ENCODE peak calls at places on chromosomes 2 and 18, in six cellular contexts. One of them, this sample, is unnamed.

GRCh38 chr2:239855863-239856587 is 169.1 kb downstream of the NDUFA10 start:
- DNase-seq in HFFc6: no peak
- DNase-seq in glutamatergic neuron: no peak
- DNase-seq in WTC11: no peak
- DNase-seq in Calu3: no peak
- DNase-seq in H9: no peak
- DNase-seq in this sample: no peak

GRCh38 chr2:43136862-43137261 is 89.5 kb downstream of the ZFP36L2 start:
- DNase-seq in glutamatergic neuron: peak; percentile 3
- DNase-seq in WTC11: no peak
- DNase-seq in H9: no peak
- DNase-seq in Calu3: no peak
- DNase-seq in HFFc6: no peak
- DNase-seq in this sample: no peak

GRCh38 chr2:29921560-29921915 is at the start of gene ALK:
- DNase-seq in H9: peak; percentile 98
- DNase-seq in HFFc6: peak; percentile 55
- DNase-seq in WTC11: peak; percentile 97
- DNase-seq in glutamatergic neuron: peak; percentile 96
- DNase-seq in Calu3: peak; percentile 75
- DNase-seq in this sample: peak; percentile 26

GRCh38 chr2:213669657-213670056 is 385.4 kb downstream of the SPAG16 start:
- DNase-seq in HFFc6: no peak
- DNase-seq in H9: no peak
- DNase-seq in glutamatergic neuron: no peak
- DNase-seq in Calu3: no peak
- DNase-seq in WTC11: no peak
- DNase-seq in this sample: no peak

GRCh38 chr2:136130511-136130910 is 12.6 kb upstream of the CXCR4 start:
- DNase-seq in WTC11: no peak
- DNase-seq in Calu3: no peak
- DNase-seq in H9: no peak
- DNase-seq in glutamatergic neuron: no peak
- DNase-seq in HFFc6: no peak
- DNase-seq in this sample: no peak

GRCh38 chr2:197092431-197092830 is 165.9 kb upstream of the PGAP1 start:
- DNase-seq in WTC11: no peak
- DNase-seq in HFFc6: peak; percentile 44
- DNase-seq in glutamatergic neuron: no peak
- DNase-seq in H9: no peak
- DNase-seq in Calu3: no peak
- DNase-seq in this sample: peak; percentile 47

GRCh38 chr2:15734871-15735737 is 143.4 kb downstream of the DDX1 start:
- DNase-seq in Calu3: no peak
- DNase-seq in H9: peak; percentile 8
- DNase-seq in glutamatergic neuron: no peak
- DNase-seq in HFFc6: no peak
- DNase-seq in WTC11: no peak
- DNase-seq in this sample: no peak

GRCh38 chr18:12703714-12704113 is 872 bp downstream of the PSMG2 start:
- DNase-seq in H9: no peak
- DNase-seq in glutamatergic neuron: no peak
- DNase-seq in HFFc6: peak; percentile 35
- DNase-seq in Calu3: no peak
- DNase-seq in WTC11: no peak
- DNase-seq in this sample: peak; percentile 0

GRCh38 chr2:147211484-147211883 is 633.3 kb upstream of the ACVR2A start:
- DNase-seq in WTC11: no peak
- DNase-seq in HFFc6: no peak
- DNase-seq in Calu3: no peak
- DNase-seq in H9: no peak
- DNase-seq in glutamatergic neuron: no peak
- DNase-seq in this sample: no peak

GRCh38 chr2:66938471-66938967 is 458.6 kb upstream of the ETAA1 start:
- DNase-seq in Calu3: no peak
- DNase-seq in glutamatergic neuron: no peak
- DNase-seq in WTC11: no peak
- DNase-seq in HFFc6: no peak
- DNase-seq in H9: no peak
- DNase-seq in this sample: no peak

GRCh38 chr18:46756559-46757201 is at the start of gene ST8SIA5:
- DNase-seq in H9: peak; percentile 79
- DNase-seq in glutamatergic neuron: peak; percentile 58
- DNase-seq in Calu3: no peak
- DNase-seq in WTC11: peak; percentile 79
- DNase-seq in HFFc6: no peak
- DNase-seq in this sample: no peak

GRCh38 chr2:151575338-151575737 is 158.9 kb downstream of the NEB start:
- DNase-seq in glutamatergic neuron: no peak
- DNase-seq in H9: no peak
- DNase-seq in HFFc6: peak; percentile 15
- DNase-seq in Calu3: no peak
- DNase-seq in WTC11: no peak
- DNase-seq in this sample: no peak

GRCh38 chr18:25123438-25124225 is 228.3 kb downstream of the ZNF521 start:
- DNase-seq in glutamatergic neuron: no peak
- DNase-seq in WTC11: no peak
- DNase-seq in Calu3: no peak
- DNase-seq in HFFc6: no peak
- DNase-seq in H9: no peak
- DNase-seq in this sample: no peak

GRCh38 chr18:25125670-25126069 is 226.3 kb downstream of the ZNF521 start:
- DNase-seq in glutamatergic neuron: no peak
- DNase-seq in Calu3: no peak
- DNase-seq in WTC11: no peak
- DNase-seq in H9: no peak
- DNase-seq in HFFc6: no peak
- DNase-seq in this sample: no peak

GRCh38 chr18:25121442-25121841 is 230.5 kb downstream of the ZNF521 start:
- DNase-seq in WTC11: peak; percentile 17
- DNase-seq in H9: peak; percentile 34
- DNase-seq in Calu3: no peak
- DNase-seq in HFFc6: no peak
- DNase-seq in glutamatergic neuron: no peak
- DNase-seq in this sample: no peak

GRCh38 chr18:25126751-25127150 is 225.2 kb downstream of the ZNF521 start:
- DNase-seq in H9: no peak
- DNase-seq in glutamatergic neuron: no peak
- DNase-seq in Calu3: no peak
- DNase-seq in HFFc6: no peak
- DNase-seq in WTC11: no peak
- DNase-seq in this sample: no peak
- TF ChIP-seq CTCF in H9: no peak
- TF ChIP-seq CTCF in glutamatergic neuron: no peak
- TF ChIP-seq CTCF in Calu3: no peak
- TF ChIP-seq CTCF in HFFc6: no peak
- TF ChIP-seq CTCF in WTC11: no peak
- TF ChIP-seq CTCF in this sample: no peak

DNA sequence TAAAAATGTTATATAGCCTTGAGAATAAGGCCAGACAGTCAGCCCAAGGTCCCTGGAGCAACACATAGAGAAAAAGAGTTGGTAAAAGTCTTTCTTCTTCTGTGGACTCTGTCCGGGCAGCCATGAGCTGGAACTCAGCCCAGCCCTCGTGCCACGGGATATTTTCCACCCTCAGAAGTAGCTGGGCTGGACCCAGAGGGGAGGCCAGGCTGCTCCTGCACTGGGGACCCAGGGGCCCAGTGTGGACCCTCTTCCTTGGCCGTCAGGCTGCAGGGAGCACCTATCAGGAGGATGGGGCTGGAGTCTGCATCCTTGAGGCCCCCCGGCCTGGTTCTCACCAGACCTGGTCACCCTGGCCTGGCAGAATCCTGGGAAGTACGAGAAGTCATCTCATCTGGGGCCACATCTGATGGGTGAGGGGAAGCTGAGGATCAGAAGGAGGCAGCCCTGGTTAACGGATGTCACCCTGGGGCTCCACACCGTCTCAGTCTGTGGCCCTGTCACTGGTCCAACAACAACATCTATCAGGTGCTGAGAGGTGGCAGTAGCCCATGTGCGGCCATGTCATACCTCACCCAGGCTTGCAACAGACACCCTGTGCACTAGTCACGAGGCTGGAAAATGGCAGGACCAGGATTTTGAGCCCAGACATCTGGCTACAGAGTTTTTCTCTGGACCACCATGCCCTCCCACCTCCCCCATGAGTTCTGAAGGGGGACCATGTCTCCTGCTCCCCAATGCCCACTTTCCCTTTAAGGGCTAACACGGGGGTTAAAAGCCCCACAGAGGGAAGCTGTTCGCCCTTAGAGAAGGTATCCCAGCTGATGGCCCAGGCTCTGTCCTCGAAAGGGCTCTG is 33.0 kb downstream of the SDC1 start:
- DNase-seq in WTC11: no peak
- DNase-seq in HFFc6: no peak
- DNase-seq in H9: no peak
- DNase-seq in glutamatergic neuron: no peak
- DNase-seq in Calu3: no peak
- DNase-seq in this sample: no peak
- TF ChIP-seq CTCF in WTC11: no peak
- TF ChIP-seq CTCF in HFFc6: no peak
- TF ChIP-seq CTCF in H9: no peak
- TF ChIP-seq CTCF in glutamatergic neuron: no peak
- TF ChIP-seq CTCF in Calu3: no peak
- TF ChIP-seq CTCF in this sample: no peak

GRCh38 chr2:182833084-182833483 is 33.4 kb downstream of the FRZB start:
- DNase-seq in H9: no peak
- DNase-seq in glutamatergic neuron: no peak
- DNase-seq in Calu3: no peak
- DNase-seq in HFFc6: no peak
- DNase-seq in WTC11: no peak
- DNase-seq in this sample: no peak
- TF ChIP-seq CTCF in H9: no peak
- TF ChIP-seq CTCF in glutamatergic neuron: no peak
- TF ChIP-seq CTCF in Calu3: no peak
- TF ChIP-seq CTCF in HFFc6: no peak
- TF ChIP-seq CTCF in WTC11: no peak
- TF ChIP-seq CTCF in this sample: no peak

GRCh38 chr2:118431188-118431562 is 342.9 kb downstream of the INSIG2 start:
- DNase-seq in Calu3: peak; percentile 38
- DNase-seq in H9: no peak
- DNase-seq in WTC11: no peak
- DNase-seq in glutamatergic neuron: no peak
- DNase-seq in HFFc6: no peak
- DNase-seq in this sample: no peak
- TF ChIP-seq CTCF in Calu3: no peak
- TF ChIP-seq CTCF in H9: peak; percentile 34
- TF ChIP-seq CTCF in WTC11: no peak
- TF ChIP-seq CTCF in glutamatergic neuron: no peak
- TF ChIP-seq CTCF in HFFc6: no peak
- TF ChIP-seq CTCF in this sample: no peak

DNA sequence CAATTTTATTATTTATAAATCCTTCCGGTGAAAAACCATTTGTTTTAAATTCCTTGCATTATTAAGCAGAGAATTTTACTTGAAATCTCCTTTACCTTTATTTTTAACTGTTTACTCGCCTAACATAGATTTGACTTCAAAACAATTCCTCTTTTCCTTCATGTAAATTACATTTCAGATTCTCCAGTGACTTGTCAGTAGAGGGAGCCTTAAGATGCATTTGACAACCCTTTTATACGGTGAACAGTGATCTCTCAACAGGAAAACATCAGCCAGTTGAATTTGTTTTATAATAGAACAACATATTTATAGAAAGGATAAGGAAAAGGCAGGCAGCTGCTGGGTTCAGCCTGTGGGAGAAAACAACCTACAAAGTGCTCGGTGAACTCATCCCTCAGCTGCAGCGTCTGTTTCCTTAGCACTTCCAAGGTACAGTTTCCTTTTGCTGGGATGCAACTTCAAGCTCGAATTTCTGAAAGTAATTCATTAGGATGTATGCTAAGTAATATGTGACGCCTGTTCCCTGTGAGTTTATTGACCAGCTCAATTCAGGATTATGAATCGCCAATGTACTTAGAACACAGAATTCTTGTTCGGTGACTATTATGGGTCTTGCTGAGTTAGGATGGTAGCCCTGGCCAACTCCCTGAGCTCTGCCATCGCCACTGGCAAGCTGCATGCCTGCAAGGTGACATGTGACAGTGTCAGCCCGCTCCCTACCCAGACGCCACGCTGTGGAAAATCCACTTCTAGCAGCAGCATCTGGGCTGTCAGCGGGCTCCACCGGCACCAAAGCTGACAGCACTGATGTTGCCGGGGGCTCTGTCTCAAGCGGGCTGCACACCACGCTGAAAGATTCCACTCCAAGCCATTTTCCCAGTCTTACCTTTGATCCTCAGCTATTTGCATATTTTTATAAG is 100.9 kb downstream of the MYT1L start:
- DNase-seq in glutamatergic neuron: no peak
- DNase-seq in HFFc6: no peak
- DNase-seq in H9: no peak
- DNase-seq in Calu3: no peak
- DNase-seq in WTC11: no peak
- DNase-seq in this sample: no peak
- TF ChIP-seq CTCF in glutamatergic neuron: no peak
- TF ChIP-seq CTCF in HFFc6: peak; percentile 24
- TF ChIP-seq CTCF in H9: peak; percentile 41
- TF ChIP-seq CTCF in Calu3: no peak
- TF ChIP-seq CTCF in WTC11: no peak
- TF ChIP-seq CTCF in this sample: peak; percentile 11

GRCh38 chr2:241804326-241805276 is 4.4 kb upstream of the NEU4 start:
- DNase-seq in glutamatergic neuron: peak; percentile 37
- DNase-seq in H9: peak; percentile 58
- DNase-seq in WTC11: no peak
- DNase-seq in Calu3: no peak
- DNase-seq in HFFc6: no peak
- DNase-seq in this sample: no peak
- TF ChIP-seq CTCF in glutamatergic neuron: no peak
- TF ChIP-seq CTCF in H9: peak; percentile 26
- TF ChIP-seq CTCF in WTC11: no peak
- TF ChIP-seq CTCF in Calu3: no peak
- TF ChIP-seq CTCF in HFFc6: peak; percentile 15
- TF ChIP-seq CTCF in this sample: no peak

GRCh38 chr2:226795281-226796011 is 4.2 kb downstream of the IRS1 start:
- DNase-seq in WTC11: no peak
- DNase-seq in H9: no peak
- DNase-seq in glutamatergic neuron: no peak
- DNase-seq in HFFc6: peak; percentile 56
- DNase-seq in Calu3: peak; percentile 42
- DNase-seq in this sample: no peak
- TF ChIP-seq CTCF in WTC11: no peak
- TF ChIP-seq CTCF in H9: no peak
- TF ChIP-seq CTCF in glutamatergic neuron: no peak
- TF ChIP-seq CTCF in HFFc6: peak; percentile 62
- TF ChIP-seq CTCF in Calu3: peak; percentile 27
- TF ChIP-seq CTCF in this sample: peak; percentile 49